ENCODE peak calls at places on chromosomes 13 and 19, in ten cellular contexts. R, P, G, K, L, U, Y, E, N and M are unnamed samples.
A peak's percentile ranks its signal among the peaks of the same experiment; 100 is the strongest.

GRCh38 chr19:2800506-2800905 is 15.2 kb downstream of the THOP1 start:
- DNase-seq in R (no peak), P (no peak), G (no peak), K (no peak), L (no peak), U (no peak), Y (no peak), E (no peak), N (no peak), M (no peak)

GRCh38 chr13:98742961-98743360 is 9.5 kb downstream of the SLC15A1 start:
- DNase-seq in R (no peak), P (no peak), G (no peak), K (no peak), L (no peak), U (no peak), Y (no peak), E (no peak), N (no peak), M (no peak)

GRCh38 chr13:37475966-37476365 is 122.6 kb downstream of the POSTN start:
- DNase-seq in R (peak; percentile 38), P (no peak), G (no peak), K (no peak), L (no peak), U (no peak), Y (no peak), E (no peak), N (no peak), M (no peak)

GRCh38 chr19:1523412-1524205 is at the start of gene PLK5:
- DNase-seq in R (no peak), P (no peak), G (no peak), K (no peak), L (no peak), U (no peak), Y (no peak), E (no peak), N (no peak), M (no peak)

GRCh38 chr19:4868286-4868834 is 893 bp upstream of the PLIN3 start:
- DNase-seq in R (no peak), P (no peak), G (no peak), K (no peak), L (no peak), U (no peak), Y (no peak), E (no peak), N (no peak), M (no peak)

GRCh38 chr19:35879770-35880317 is 11.5 kb downstream of the APLP1 start:
- DNase-seq in R (peak; percentile 91), P (peak; percentile 94), G (peak; percentile 84), K (peak; percentile 92), L (peak; percentile 90), U (peak; percentile 72), Y (peak; percentile 55), E (peak; percentile 95), N (peak; percentile 52), M (peak; percentile 96)

GRCh38 chr13:75628811-75629210 is 7.3 kb upstream of the LMO7 start:
- DNase-seq in R (no peak), P (no peak), G (no peak), K (no peak), L (no peak), U (no peak), Y (no peak), E (peak; percentile 6), N (no peak), M (no peak)

GRCh38 chr13:26980099-26981031 is 191.2 kb downstream of the USP12 start:
- DNase-seq in R (no peak), P (no peak), G (no peak), K (no peak), L (no peak), U (no peak), Y (no peak), E (no peak), N (no peak), M (no peak)

GRCh38 chr19:48308695-48309586 is 16.4 kb upstream of the EMP3 start:
- DNase-seq in R (peak; percentile 36), P (no peak), G (no peak), K (no peak), L (no peak), U (no peak), Y (no peak), E (peak; percentile 66), N (no peak), M (no peak)

GRCh38 chr19:54164369-54165068 is 5.0 kb upstream of the LENG1 start:
- DNase-seq in R (peak; percentile 62), P (peak; percentile 73), G (peak; percentile 67), K (peak; percentile 67), L (peak; percentile 95), U (no peak), Y (no peak), E (peak; percentile 89), N (no peak), M (peak; percentile 94)